ENCODE peak calls at places on chromosomes 3 and 15, in six cellular contexts. T is activated CD8-positive, alpha-beta memory T cell treated with anti-CD3 and anti-CD28 coated beads, Interleukin-2, amount 50 U/mL, for 48 hours; W is activated T-cell treated with anti-CD3 and anti-CD28 coated beads, Interleukin-2, amount 50 U/mL, for 4 hours; P is SJSA1; Z is psoas muscle; J is retina. D is an unnamed sample.

GRCh38 chr3:151974067-151974466 is 100.6 kb downstream of the SUCNR1 start:
- DNase-seq in P (no peak), J (no peak), T (no peak), W (no peak), Z (no peak), D (no peak)

GRCh38 chr15:26641144-26641543 is 131.7 kb downstream of the GABRB3 start:
- DNase-seq in W (no peak), J (no peak), T (no peak), Z (no peak), P (no peak), D (no peak)

GRCh38 chr3:187593347-187593850 is 76.8 kb downstream of the SST start:
- DNase-seq in J (peak; percentile 19), Z (no peak), T (no peak), P (no peak), W (no peak), D (no peak)

GRCh38 chr15:99176757-99177156 is 71.9 kb downstream of the SYNM start:
- DNase-seq in P (no peak), Z (no peak), W (no peak), T (no peak), J (no peak), D (no peak)

GRCh38 chr3:187077085-187077484 is 62.2 kb downstream of the RPL39L start:
- DNase-seq in J (no peak), Z (no peak), P (no peak), W (no peak), T (no peak), D (no peak)

GRCh38 chr15:36632196-36632595 is 52.8 kb downstream of the CDIN1 start:
- DNase-seq in J (no peak), T (no peak), W (no peak), P (peak; percentile 7), Z (no peak), D (no peak)

GRCh38 chr3:43468141-43468540 is 153.7 kb downstream of the ANO10 start:
- DNase-seq in T (no peak), W (no peak), J (no peak), P (no peak), Z (no peak), D (no peak)

GRCh38 chr15:78682693-78683410 is 41.8 kb upstream of the CHRNB4 start:
- DNase-seq in T (peak; percentile 39), P (no peak), Z (no peak), J (no peak), W (no peak), D (no peak)

GRCh38 chr15:60720493-60721231 is 241.7 kb upstream of the ICE2 start:
- DNase-seq in Z (no peak), T (peak; percentile 70), W (peak; percentile 49), P (no peak), J (no peak), D (no peak)

GRCh38 chr3:12345141-12345561 is 56.3 kb downstream of the PPARG start:
- DNase-seq in Z (no peak), J (no peak), T (no peak), P (no peak), W (no peak), D (no peak)

GRCh38 chr15:73225358-73226015 is 143.3 kb downstream of the HCN4 start:
- DNase-seq in J (no peak), T (peak; percentile 58), W (peak; percentile 26), P (no peak), Z (no peak), D (no peak)

GRCh38 chr15:25677719-25678497 is 185.2 kb downstream of the ATP10A start:
- DNase-seq in Z (no peak), T (no peak), P (no peak), J (no peak), W (no peak), D (no peak)

GRCh38 chr3:7977245-7978103 is 524.1 kb upstream of the LMCD1 start:
- DNase-seq in Z (no peak), T (no peak), W (no peak), P (peak; percentile 19), J (no peak), D (no peak)

GRCh38 chr3:8442993-8443670 is 58.5 kb upstream of the LMCD1 start:
- DNase-seq in Z (no peak), J (no peak), W (no peak), P (no peak), T (no peak), D (no peak)

GRCh38 chr15:76253851-76254440 is 57.3 kb downstream of the ETFA start:
- DNase-seq in J (no peak), Z (no peak), W (no peak), P (no peak), T (no peak), D (no peak)

GRCh38 chr3:4935347-4935746 is 43.9 kb upstream of the BHLHE40 start:
- DNase-seq in J (no peak), Z (no peak), W (no peak), T (no peak), P (no peak), D (no peak)

GRCh38 chr3:30470566-30470965 is 135.8 kb upstream of the TGFBR2 start:
- DNase-seq in J (no peak), T (no peak), P (no peak), Z (no peak), W (no peak), D (no peak)

GRCh38 chr15:65512807-65513416 is 4.6 kb downstream of the DPP8 start:
- DNase-seq in J (no peak), W (no peak), Z (peak; percentile 66), T (no peak), P (no peak), D (peak; percentile 77)

GRCh38 chr15:96332854-96333193 is 2.3 kb downstream of the NR2F2 start:
- DNase-seq in J (no peak), Z (no peak), T (no peak), P (no peak), W (no peak), D (no peak)

GRCh38 chr3:56683122-56683817 is at the start of gene TASOR:
- DNase-seq in W (peak; percentile 84), T (peak; percentile 94), Z (peak; percentile 92), P (peak; percentile 47), J (peak; percentile 87), D (peak; percentile 89)

GRCh38 chr15:60358935-60359672 is 38.7 kb downstream of the ANXA2 start:
- DNase-seq in Z (no peak), J (no peak), W (no peak), P (no peak), T (no peak), D (no peak)

GRCh38 chr3:194161181-194162045 is 25.5 kb downstream of the HES1 start:
- DNase-seq in T (no peak), P (no peak), Z (no peak), J (no peak), W (no peak), D (no peak)

GRCh38 chr3:119891944-119892721 is 110.2 kb downstream of the NR1I2 start:
- DNase-seq in J (peak; percentile 69), Z (no peak), W (peak; percentile 16), T (no peak), P (peak; percentile 39), D (no peak)

GRCh38 chr3:148036331-148036881 is 627.2 kb downstream of the ZIC1 start:
- DNase-seq in P (no peak), J (no peak), W (no peak), Z (no peak), T (no peak), D (no peak)

GRCh38 chr3:138097192-138097829 is 18.1 kb downstream of the DZIP1L start:
- DNase-seq in T (no peak), W (no peak), J (no peak), Z (no peak), P (no peak), D (no peak)